ENCODE peak calls at places on chromosomes 7 and 10, in six cellular contexts. K is CD4-positive, CD25-positive, alpha-beta regulatory T cell; H is body of pancreas; L is upper lobe of right lung; F is tibial nerve; Z is foreskin keratinocyte. O is an unnamed sample.

GRCh38 chr7:73517241-73517995 is 4.7 kb downstream of the BAZ1B start:
- DNase-seq in K (no peak), H (no peak), L (no peak), F (no peak), Z (no peak), O (no peak)

GRCh38 chr7:116554436-116554835 is 29.6 kb downstream of the CAV1 start:
- DNase-seq in K (no peak), H (no peak), L (no peak), F (no peak), Z (no peak), O (no peak)

GRCh38 chr10:131848741-131849590 is 51.8 kb upstream of the PPP2R2D start:
- DNase-seq in K (no peak), H (no peak), L (peak; percentile 61), F (no peak), Z (no peak), O (no peak)

GRCh38 chr7:3204526-3204925 is 96.5 kb upstream of the SDK1 start:
- DNase-seq in K (no peak), H (no peak), L (no peak), F (no peak), Z (no peak), O (no peak)

GRCh38 chr7:4436361-4436899 is 245.7 kb upstream of the FOXK1 start:
- DNase-seq in K (no peak), H (no peak), L (no peak), F (no peak), Z (no peak), O (no peak)

GRCh38 chr10:3720228-3721019 is 64.6 kb downstream of the KLF6 start:
- DNase-seq in K (peak; percentile 37), H (no peak), L (peak; percentile 73), F (no peak), Z (peak; percentile 71), O (peak; percentile 20)

GRCh38 chr10:13902868-13903267 is 316.1 kb downstream of the PRPF18 start:
- DNase-seq in K (no peak), H (no peak), L (no peak), F (no peak), Z (no peak), O (no peak)

GRCh38 chr7:142231716-142232115 is 26.1 kb downstream of the PRSS58 start:
- DNase-seq in K (no peak), H (no peak), L (no peak), F (no peak), Z (no peak), O (no peak)

GRCh38 chr10:46787321-46787615 is 124.0 kb upstream of the PTPN20 start:
- DNase-seq in K (peak; percentile 48), H (peak; percentile 29), L (no peak), F (no peak), Z (peak; percentile 46), O (peak; percentile 27)

GRCh38 chr10:62620491-62620890 is 184.0 kb upstream of the ADO start:
- DNase-seq in K (no peak), H (no peak), L (no peak), F (no peak), Z (no peak), O (no peak)

GRCh38 chr10:85794553-85794952 is 572.0 kb downstream of the GRID1 start:
- DNase-seq in K (no peak), H (no peak), L (no peak), F (no peak), Z (no peak), O (no peak)

GRCh38 chr7:134648456-134648855 is 1.8 kb downstream of the BPGM start:
- DNase-seq in K (no peak), H (no peak), L (no peak), F (no peak), Z (no peak), O (no peak)

GRCh38 chr10:11520892-11521291 is 90.6 kb downstream of the USP6NL start:
- DNase-seq in K (no peak), H (no peak), L (no peak), F (no peak), Z (no peak), O (no peak)

GRCh38 chr10:12819071-12819470 is 182.4 kb downstream of the CCDC3 start:
- DNase-seq in K (no peak), H (no peak), L (no peak), F (no peak), Z (peak; percentile 2), O (no peak)

GRCh38 chr7:127447326-127447945 is 54.9 kb upstream of the ZNF800 start:
- DNase-seq in K (peak; percentile 81), H (no peak), L (no peak), F (no peak), Z (peak; percentile 33), O (peak; percentile 33)

GRCh38 chr7:129925416-129926002 is 27.3 kb downstream of the UBE2H start:
- DNase-seq in K (no peak), H (no peak), L (no peak), F (no peak), Z (no peak), O (no peak)

GRCh38 chr10:52440612-52441285 is 126.7 kb downstream of the DKK1 start:
- DNase-seq in K (no peak), H (no peak), L (no peak), F (no peak), Z (no peak), O (no peak)

GRCh38 chr10:17785276-17785935 is 23.7 kb upstream of the MRC1 start:
- DNase-seq in K (no peak), H (no peak), L (no peak), F (no peak), Z (no peak), O (no peak)

GRCh38 chr7:128915841-128916642 is 5.5 kb upstream of the KCP start:
- DNase-seq in K (no peak), H (no peak), L (no peak), F (no peak), Z (no peak), O (no peak)

GRCh38 chr10:19498348-19499290 is 317.6 kb upstream of the PLXDC2 start:
- DNase-seq in K (no peak), H (no peak), L (no peak), F (no peak), Z (peak; percentile 36), O (no peak)

GRCh38 chr7:22210355-22210754 is 146.6 kb downstream of the RAPGEF5 start:
- DNase-seq in K (no peak), H (no peak), L (no peak), F (no peak), Z (peak; percentile 32), O (no peak)

GRCh38 chr10:30190831-30191552 is 131.6 kb upstream of the JCAD start:
- DNase-seq in K (no peak), H (no peak), L (no peak), F (no peak), Z (no peak), O (no peak)

GRCh38 chr10:21894648-21895342 is 108.7 kb downstream of the DNAJC1 start:
- DNase-seq in K (no peak), H (no peak), L (no peak), F (no peak), Z (no peak), O (no peak)

GRCh38 chr10:69662173-69662685 is 32.2 kb downstream of the FAM241B start:
- DNase-seq in K (no peak), H (no peak), L (no peak), F (no peak), Z (no peak), O (no peak)

GRCh38 chr10:7956508-7956907 is 98.0 kb upstream of the GATA3 start:
- DNase-seq in K (peak; percentile 54), H (no peak), L (no peak), F (no peak), Z (peak; percentile 54), O (no peak)

GRCh38 chr7:3087243-3087642 is 43.6 kb upstream of the CARD11 start:
- DNase-seq in K (no peak), H (no peak), L (no peak), F (no peak), Z (no peak), O (no peak)

GRCh38 chr10:79104264-79104954 is 35.6 kb downstream of the ZMIZ1 start:
- DNase-seq in K (no peak), H (no peak), L (no peak), F (peak; percentile 57), Z (no peak), O (no peak)

GRCh38 chr10:79105164-79105739 is 36.5 kb downstream of the ZMIZ1 start:
- DNase-seq in K (no peak), H (no peak), L (no peak), F (no peak), Z (no peak), O (no peak)

GRCh38 chr10:79103078-79103477 is 34.3 kb downstream of the ZMIZ1 start:
- DNase-seq in K (no peak), H (no peak), L (no peak), F (no peak), Z (no peak), O (no peak)

GRCh38 chr10:79102056-79102874 is 33.5 kb downstream of the ZMIZ1 start:
- DNase-seq in K (no peak), H (no peak), L (no peak), F (peak; percentile 52), Z (peak; percentile 9), O (peak; percentile 69)

GRCh38 chr10:79103585-79103984 is 34.8 kb downstream of the ZMIZ1 start:
- DNase-seq in K (no peak), H (no peak), L (no peak), F (no peak), Z (no peak), O (no peak)
- H3K4me1 ChIP-seq in K (peaks cover 15% of the 10 kb centered on the region), H (peaks cover 94% of the 10 kb centered on the region), L (peaks cover 75% of the 10 kb centered on the region), F (peaks cover 58% of the 10 kb centered on the region), Z (peaks cover 8% of the 10 kb centered on the region), O (peaks cover 45% of the 10 kb centered on the region)

DNA sequence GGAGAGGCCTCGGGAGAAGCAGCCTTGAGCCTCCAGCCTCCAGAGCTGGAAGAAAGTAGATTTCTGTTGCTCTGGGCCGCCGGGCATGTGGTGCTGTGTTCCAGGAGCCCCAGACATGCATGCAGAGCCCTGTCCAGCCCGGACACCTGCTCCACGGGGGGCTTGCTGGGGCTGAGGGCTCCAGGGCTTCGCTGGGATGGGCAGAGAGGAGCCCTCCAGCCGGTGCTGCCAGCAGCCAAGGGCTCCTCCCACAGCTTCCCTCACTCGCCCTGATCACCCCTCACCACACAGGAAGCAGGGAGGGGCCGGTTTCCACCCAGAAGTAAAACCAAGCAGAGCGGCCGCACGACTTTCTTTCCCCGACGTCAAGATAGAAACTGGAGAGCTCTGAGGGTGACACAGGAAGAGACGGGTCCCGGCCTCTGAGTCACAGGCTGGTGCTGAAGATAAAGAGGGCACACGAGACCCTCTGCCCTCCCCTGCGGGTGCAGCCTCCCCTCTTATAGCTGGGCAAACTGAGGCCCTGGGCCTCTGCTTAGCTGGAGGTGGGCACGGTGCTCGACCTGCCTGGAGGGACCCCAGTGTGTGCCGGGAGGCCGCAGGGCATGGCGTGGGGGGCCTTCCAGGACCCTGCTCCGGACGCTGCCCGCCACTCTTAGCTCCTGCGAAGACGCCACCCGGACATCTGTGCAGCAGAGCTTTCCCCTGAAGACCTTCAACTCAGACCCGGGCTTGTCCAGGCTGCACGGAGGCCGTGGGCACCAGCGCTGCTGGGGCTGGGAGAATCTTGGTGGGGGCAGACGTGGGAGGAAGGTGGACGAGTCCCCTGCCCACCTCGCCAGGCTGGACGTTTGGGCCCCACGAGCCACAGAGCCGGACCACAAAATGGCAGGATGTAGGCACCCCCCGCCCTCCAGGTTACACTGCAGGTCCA is 31.1 kb downstream of the ADAP1 start:
- DNase-seq in K (peak; percentile 98), H (peak; percentile 24), L (peak; percentile 76), F (peak; percentile 31), Z (no peak), O (peak; percentile 92)
- H3K4me1 ChIP-seq in K (peaks cover 43% of the 10 kb centered on the region), H (no peaks in the 10 kb centered on the region), L (peaks cover 7% of the 10 kb centered on the region), F (peaks cover 37% of the 10 kb centered on the region), Z (no peaks in the 10 kb centered on the region), O (peaks cover 67% of the 10 kb centered on the region)

GRCh38 chr10:80200259-80200658 is 5.1 kb downstream of the ANXA11 start:
- DNase-seq in K (no peak), H (no peak), L (no peak), F (no peak), Z (no peak), O (no peak)
- H3K4me1 ChIP-seq in K (peaks cover 94% of the 10 kb centered on the region), H (peaks cover 93% of the 10 kb centered on the region), L (peaks cover 91% of the 10 kb centered on the region), F (peaks cover 51% of the 10 kb centered on the region), Z (peaks cover 8% of the 10 kb centered on the region), O (peaks cover 86% of the 10 kb centered on the region)

GRCh38 chr10:109899578-109900355 is 23.5 kb downstream of the XPNPEP1 start:
- DNase-seq in K (no peak), H (no peak), L (no peak), F (peak; percentile 39), Z (no peak), O (no peak)
- H3K4me1 ChIP-seq in K (no peaks in the 10 kb centered on the region), H (peaks cover 72% of the 10 kb centered on the region), L (peaks cover 54% of the 10 kb centered on the region), F (peaks cover 47% of the 10 kb centered on the region), Z (peaks cover 19% of the 10 kb centered on the region), O (peaks cover 29% of the 10 kb centered on the region)

O was measured in mucosa of descending colon.